ENCODE peak calls at places on chromosomes 2 and 18, in nine cellular contexts. O is GM04504; I is stimulated activated CD4-positive, alpha-beta T cell treated with anti-CD3 and anti-CD28 coated beads, Interleukin-1b, Interleukin-23, amount 100 ng/mL, for 24 hours; C is posterior vena cava; E is NCI-H345; A is Peyer's patch; B is OCI-M1; S is hypothalamus; J is HTR-8/SVneo. R is an unnamed sample.

GRCh38 chr2:120851116-120851773 is 115.6 kb downstream of the GLI2 start:
- DNase-seq in O (no peak), I (no peak), C (peak), E (no peak), A (no peak), B (no peak), S (no peak), J (no peak), R (no peak)

GRCh38 chr2:131419447-131419846 is 55.5 kb upstream of the RAB6D start:
- DNase-seq in O (no peak), I (no peak), C (no peak), E (no peak), A (no peak), B (no peak), S (no peak), J (no peak), R (no peak)

GRCh38 chr2:74511104-74511989 is 2.9 kb upstream of the TLX2 start:
- DNase-seq in O (no peak), I (no peak), C (peak), E (no peak), A (no peak), B (no peak), S (no peak), J (no peak), R (no peak)

GRCh38 chr2:144503221-144503620 is 16.7 kb downstream of the ZEB2 start:
- DNase-seq in O (no peak), I (no peak), C (no peak), E (no peak), A (no peak), B (no peak), S (no peak), J (no peak), R (no peak)

GRCh38 chr2:120653026-120653425 is 82.6 kb upstream of the GLI2 start:
- DNase-seq in O (peak), I (no peak), C (no peak), E (no peak), A (no peak), B (no peak), S (no peak), J (no peak), R (no peak)

GRCh38 chr2:2876350-2877042 is 501.1 kb downstream of the EIPR1 start:
- DNase-seq in O (no peak), I (no peak), C (no peak), E (no peak), A (no peak), B (no peak), S (no peak), J (no peak), R (no peak)

GRCh38 chr2:100145893-100146753 is 3.7 kb upstream of the AFF3 start:
- DNase-seq in O (no peak), I (no peak), C (no peak), E (no peak), A (no peak), B (no peak), S (no peak), J (no peak), R (no peak)

GRCh38 chr2:99354060-99354459 is 16.9 kb downstream of the EIF5B start:
- DNase-seq in O (no peak), I (no peak), C (no peak), E (no peak), A (no peak), B (no peak), S (no peak), J (no peak), R (no peak)

GRCh38 chr2:241217320-241218031 is 29.0 kb downstream of the ANO7 start:
- DNase-seq in O (no peak), I (peak), C (peak), E (no peak), A (peak), B (peak), S (peak), J (peak), R (peak)

GRCh38 chr2:101251844-101252407 is 760 bp upstream of the CNOT11 start:
- DNase-seq in O (no peak), I (no peak), C (no peak), E (peak), A (peak), B (no peak), S (no peak), J (no peak), R (no peak)

GRCh38 chr2:102488063-102488462 is 15.0 kb downstream of the SLC9A4 start:
- DNase-seq in O (no peak), I (no peak), C (no peak), E (no peak), A (no peak), B (no peak), S (no peak), J (peak), R (no peak)

GRCh38 chr2:101362316-101362715 is 25.0 kb downstream of the CREG2 start:
- DNase-seq in O (no peak), I (no peak), C (no peak), E (no peak), A (no peak), B (no peak), S (no peak), J (no peak), R (no peak)

GRCh38 chr2:216603884-216604245 is 29.4 kb upstream of the IGFBP2 start:
- DNase-seq in O (no peak), I (no peak), C (peak), E (no peak), A (no peak), B (no peak), S (no peak), J (no peak), R (no peak)

GRCh38 chr18:56721491-56721890 is 70.3 kb downstream of the WDR7 start:
- DNase-seq in O (no peak), I (no peak), C (no peak), E (no peak), A (no peak), B (peak), S (no peak), J (no peak), R (no peak)

GRCh38 chr2:121326628-121327027 is 41.6 kb upstream of the TFCP2L1 start:
- DNase-seq in O (no peak), I (no peak), C (no peak), E (no peak), A (no peak), B (no peak), S (no peak), J (no peak), R (no peak)

GRCh38 chr18:45733535-45733934 is 9.6 kb downstream of the SLC14A1 start:
- DNase-seq in O (no peak), I (no peak), C (no peak), E (no peak), A (no peak), B (no peak), S (no peak), J (no peak), R (no peak)

GRCh38 chr18:68121308-68121707 is 593.6 kb downstream of the TMX3 start:
- DNase-seq in O (no peak), I (no peak), C (no peak), E (no peak), A (no peak), B (no peak), S (no peak), J (no peak), R (no peak)

GRCh38 chr2:157192445-157193423 is 64.8 kb upstream of the GALNT5 start:
- DNase-seq in O (no peak), I (no peak), C (no peak), E (no peak), A (no peak), B (peak), S (no peak), J (no peak), R (no peak)

GRCh38 chr2:24830351-24830750 is 37.1 kb downstream of the CENPO start:
- DNase-seq in O (no peak), I (no peak), C (no peak), E (no peak), A (no peak), B (no peak), S (no peak), J (no peak), R (no peak)

GRCh38 chr2:235157746-235158482 is 206.1 kb downstream of the SH3BP4 start:
- DNase-seq in O (no peak), I (no peak), C (no peak), E (no peak), A (no peak), B (no peak), S (no peak), J (no peak), R (no peak)

R was measured in right lobe of liver.